ENCODE peak calls at places on chromosomes 4 and X, in nine cellular contexts. I, E, W, A, U, P, C, S and T are unnamed samples.

GRCh38 chrX:131607796-131608369 is 64.0 kb downstream of the OR13H1 start:
- DNase-seq in I (no peak), E (no peak), W (no peak), A (peak; percentile 13), U (no peak), P (no peak), C (no peak), S (no peak), T (peak; percentile 34)

GRCh38 chrX:54182864-54183613 is at the start of gene FAM120C:
- DNase-seq in I (peak; percentile 44), E (peak; percentile 90), W (no peak), A (peak; percentile 75), U (peak; percentile 68), P (peak; percentile 59), C (peak; percentile 66), S (peak; percentile 64), T (peak; percentile 51)

GRCh38 chrX:39203427-39203826 is 402.2 kb downstream of the MID1IP1 start:
- DNase-seq in I (no peak), E (peak; percentile 3), W (no peak), A (no peak), U (no peak), P (no peak), C (no peak), S (no peak), T (no peak)

GRCh38 chr4:182185491-182185890 is 57.7 kb upstream of the TENM3 start:
- DNase-seq in I (no peak), E (no peak), W (no peak), A (peak; percentile 42), U (no peak), P (no peak), C (no peak), S (peak; percentile 23), T (no peak)

GRCh38 chr4:100803751-100804150 is 285.9 kb upstream of the EMCN start:
- DNase-seq in I (no peak), E (no peak), W (no peak), A (no peak), U (no peak), P (no peak), C (no peak), S (no peak), T (no peak)

GRCh38 chr4:7210818-7211217 is 18.5 kb downstream of the SORCS2 start:
- DNase-seq in I (no peak), E (no peak), W (no peak), A (peak; percentile 79), U (peak; percentile 58), P (peak; percentile 45), C (no peak), S (peak; percentile 90), T (peak; percentile 71)

GRCh38 chr4:89572224-89572858 is 264.6 kb downstream of the SNCA start:
- DNase-seq in I (no peak), E (peak; percentile 85), W (no peak), A (no peak), U (no peak), P (no peak), C (no peak), S (no peak), T (peak; percentile 19)

GRCh38 chr4:1795304-1796195 is 2.5 kb downstream of the FGFR3 start:
- DNase-seq in I (no peak), E (peak; percentile 71), W (no peak), A (no peak), U (no peak), P (no peak), C (no peak), S (no peak), T (no peak)

GRCh38 chr4:67743194-67743593 is 11.0 kb downstream of the GNRHR start:
- DNase-seq in I (no peak), E (no peak), W (no peak), A (no peak), U (no peak), P (no peak), C (no peak), S (no peak), T (no peak)

GRCh38 chrX:29468911-29469494 is 746.4 kb upstream of the MAGEB2 start:
- DNase-seq in I (no peak), E (no peak), W (no peak), A (no peak), U (no peak), P (no peak), C (no peak), S (no peak), T (no peak)

GRCh38 chrX:37349131-37350033 is at the start of gene PRRG1:
- DNase-seq in I (no peak), E (peak; percentile 92), W (peak; percentile 7), A (peak; percentile 87), U (peak; percentile 74), P (peak; percentile 59), C (no peak), S (peak; percentile 79), T (peak; percentile 68)